ENCODE peak calls at places on chromosomes 13 and 19, in four cellular contexts. A, E, O and G are unnamed samples.

GRCh38 chr19:5536337-5536894 is 31.3 kb downstream of the TINCR start:
- DNase-seq in O (peak; percentile 79), A (no peak), E (no peak), G (peak; percentile 90)

GRCh38 chr19:6312018-6312417 is 21.4 kb downstream of the ACER1 start:
- DNase-seq in O (no peak), E (no peak), A (no peak), G (no peak)

GRCh38 chr13:73337511-73337910 is 278.7 kb downstream of the KLF5 start:
- DNase-seq in E (no peak), A (no peak), O (no peak), G (no peak)

GRCh38 chr13:114046447-114046846 is 72.6 kb upstream of the C13orf46 start:
- DNase-seq in E (no peak), A (no peak), O (no peak), G (no peak)

GRCh38 chr19:13937479-13938360 is 497 bp downstream of the PODNL1 start:
- DNase-seq in O (no peak), E (no peak), A (no peak), G (no peak)

GRCh38 chr19:44741258-44741731 is 7.2 kb upstream of the BCL3 start:
- DNase-seq in A (no peak), O (no peak), E (no peak), G (no peak)

GRCh38 chr19:31598730-31599238 is 249.5 kb upstream of the TSHZ3 start:
- DNase-seq in A (no peak), E (no peak), O (no peak), G (no peak)

GRCh38 chr13:51638497-51638871 is 54.2 kb downstream of the WDFY2 start:
- DNase-seq in O (no peak), E (no peak), A (no peak), G (no peak)

GRCh38 chr19:21947775-21948174 is 63.0 kb downstream of the ZNF208 start:
- DNase-seq in A (no peak), E (no peak), O (no peak), G (no peak)

GRCh38 chr19:11519138-11519537 is 9.8 kb downstream of the ECSIT start:
- DNase-seq in O (no peak), E (no peak), A (no peak), G (no peak)

GRCh38 chr13:70391678-70392077 is 283.4 kb upstream of the KLHL1 start:
- DNase-seq in O (no peak), E (no peak), A (no peak), G (no peak)

GRCh38 chr13:109333893-109334651 is 452.3 kb downstream of the IRS2 start:
- DNase-seq in A (no peak), E (no peak), O (no peak), G (no peak)

GRCh38 chr19:5926641-5927438 is 12.8 kb downstream of the CAPS start:
- DNase-seq in A (no peak), O (peak; percentile 58), E (no peak), G (no peak)

GRCh38 chr19:47471733-47472457 is at the start of gene SLC8A2:
- DNase-seq in O (peak; percentile 63), A (peak; percentile 72), E (peak; percentile 78), G (no peak)

GRCh38 chr13:101090287-101090686 is 326.0 kb downstream of the NALCN start:
- DNase-seq in E (no peak), A (no peak), O (no peak), G (no peak)

GRCh38 chr19:18939163-18939562 is 1.9 kb downstream of the HOMER3 start:
- DNase-seq in E (no peak), A (no peak), O (no peak), G (no peak)

GRCh38 chr19:19033426-19034203 is at the start of the genes ARMC6 and SUGP2:
- DNase-seq in A (peak; percentile 91), O (peak; percentile 84), E (peak; percentile 99), G (peak; percentile 95)

GRCh38 chr13:21884299-21884878 is 213.5 kb downstream of the FGF9 start:
- DNase-seq in O (no peak), A (no peak), E (no peak), G (no peak)

GRCh38 chr13:93805736-93806135 is 579.1 kb downstream of the GPC6 start:
- DNase-seq in A (no peak), O (no peak), E (no peak), G (no peak)

GRCh38 chr13:46687810-46688209 is 109.2 kb downstream of the ESD start:
- DNase-seq in O (no peak), E (no peak), A (peak; percentile 19), G (no peak)

GRCh38 chr19:37333457-37333856 is 37.4 kb upstream of the ZNF527 start:
- DNase-seq in O (no peak), E (no peak), A (no peak), G (no peak)

GRCh38 chr19:13012690-13013608 is 17.7 kb downstream of the NFIX start:
- DNase-seq in E (peak; percentile 80), O (peak; percentile 63), A (peak; percentile 59), G (peak; percentile 74)

GRCh38 chr13:101709952-101710351 is 257.5 kb downstream of the ITGBL1 start:
- DNase-seq in O (no peak), E (no peak), A (no peak), G (no peak)